ENCODE peak calls at places on chromosome 18, in eight cellular contexts. L is HS-5; R is kidney epithelial cell; F is stimulated activated CD4-positive, alpha-beta T cell treated with anti-CD3 and anti-CD28 coated beads, Interleukin-4, amount 100 ng/mL, for 1 hour; J is GDM1; B is GM18507; Z is T-helper 1 cell; W is T-helper 2 cell. A is an unnamed sample.

GRCh38 chr18:75137346-75137877 is 71.5 kb downstream of the PTGR3 start:
- DNase-seq in L (no peak), R (no peak), F (no peak), J (no peak), B (no peak), Z (no peak), W (no peak), A (no peak)

GRCh38 chr18:2442726-2443275 is 128.5 kb downstream of the METTL4 start:
- DNase-seq in L (no peak), R (peak; percentile 9), F (no peak), J (no peak), B (no peak), Z (no peak), W (no peak), A (no peak)

GRCh38 chr18:32553174-32553573 is 82.5 kb upstream of the GAREM1 start:
- DNase-seq in L (no peak), R (no peak), F (no peak), J (no peak), B (no peak), Z (no peak), W (no peak), A (no peak)

GRCh38 chr18:56756971-56757370 is 105.8 kb downstream of the WDR7 start:
- DNase-seq in L (no peak), R (no peak), F (no peak), J (no peak), B (no peak), Z (no peak), W (no peak), A (no peak)

GRCh38 chr18:35971661-35972196 is 750 bp upstream of the RMP24 start:
- DNase-seq in L (no peak), R (no peak), F (no peak), J (no peak), B (no peak), Z (no peak), W (no peak), A (no peak)

GRCh38 chr18:35827275-35827929 is 145.1 kb upstream of the RMP24 start:
- DNase-seq in L (no peak), R (no peak), F (no peak), J (no peak), B (no peak), Z (no peak), W (no peak), A (no peak)

GRCh38 chr18:2847341-2848144 is 737 bp downstream of the EMILIN2 start:
- DNase-seq in L (no peak), R (no peak), F (peak; percentile 46), J (no peak), B (no peak), Z (no peak), W (peak; percentile 22), A (no peak)

GRCh38 chr18:75588412-75588811 is 160.9 kb upstream of the SMIM21 start:
- DNase-seq in L (no peak), R (no peak), F (no peak), J (no peak), B (no peak), Z (no peak), W (no peak), A (no peak)

GRCh38 chr18:78082776-78083175 is 833.1 kb downstream of the GALR1 start:
- DNase-seq in L (no peak), R (no peak), F (no peak), J (no peak), B (no peak), Z (no peak), W (no peak), A (no peak)

GRCh38 chr18:76446321-76446720 is 48.7 kb downstream of the ZNF516 start:
- DNase-seq in L (no peak), R (no peak), F (no peak), J (no peak), B (no peak), Z (no peak), W (no peak), A (no peak)

GRCh38 chr18:68387246-68387645 is 327.7 kb downstream of the TMX3 start:
- DNase-seq in L (peak; percentile 13), R (no peak), F (no peak), J (no peak), B (no peak), Z (no peak), W (no peak), A (no peak)

GRCh38 chr18:54742654-54743053 is 85.6 kb upstream of the RAB27B start:
- DNase-seq in L (peak; percentile 71), R (peak; percentile 37), F (no peak), J (no peak), B (no peak), Z (no peak), W (no peak), A (no peak)

GRCh38 chr18:36757081-36757480 is 71.7 kb downstream of the TPGS2 start:
- DNase-seq in L (peak; percentile 38), R (peak; percentile 14), F (no peak), J (no peak), B (no peak), Z (no peak), W (no peak), A (peak; percentile 12)

GRCh38 chr18:35695803-35696202 is 114.3 kb downstream of the GALNT1 start:
- DNase-seq in L (no peak), R (no peak), F (no peak), J (no peak), B (no peak), Z (no peak), W (no peak), A (no peak)

GRCh38 chr18:55250729-55251128 is 291.5 kb upstream of the CCDC68 start:
- DNase-seq in L (no peak), R (no peak), F (no peak), J (no peak), B (no peak), Z (no peak), W (peak; percentile 95), A (no peak)

GRCh38 chr18:22559414-22560282 is 141.9 kb upstream of the CTAGE1 start:
- DNase-seq in L (no peak), R (no peak), F (no peak), J (no peak), B (no peak), Z (no peak), W (no peak), A (no peak)

GRCh38 chr18:49177071-49177470 is 226.3 kb upstream of the SMAD7 start:
- DNase-seq in L (no peak), R (no peak), F (no peak), J (no peak), B (no peak), Z (no peak), W (no peak), A (no peak)

GRCh38 chr18:58661423-58661822 is 9.8 kb upstream of the MALT1 start:
- DNase-seq in L (no peak), R (no peak), F (no peak), J (no peak), B (no peak), Z (no peak), W (no peak), A (no peak)

GRCh38 chr18:45974088-45974536 is 7.0 kb upstream of the EPG5 start:
- DNase-seq in L (peak; percentile 72), R (peak; percentile 39), F (peak; percentile 50), J (peak; percentile 44), B (no peak), Z (peak; percentile 15), W (peak; percentile 80), A (no peak)

GRCh38 chr18:10057808-10058791 is 144.3 kb downstream of the VAPA start:
- DNase-seq in L (peak; percentile 77), R (no peak), F (no peak), J (no peak), B (no peak), Z (no peak), W (no peak), A (no peak)

GRCh38 chr18:48238636-48239035 is 170.5 kb downstream of the ZBTB7C start:
- DNase-seq in L (no peak), R (no peak), F (no peak), J (no peak), B (no peak), Z (no peak), W (no peak), A (no peak)

GRCh38 chr18:74534981-74535649 is 815 bp downstream of the CNDP1 start:
- DNase-seq in L (no peak), R (no peak), F (no peak), J (no peak), B (no peak), Z (no peak), W (no peak), A (no peak)

GRCh38 chr18:59208602-59209001 is 11.4 kb upstream of the GRP start:
- DNase-seq in L (no peak), R (no peak), F (no peak), J (no peak), B (no peak), Z (no peak), W (no peak), A (no peak)

GRCh38 chr18:25168011-25168410 is 184.0 kb downstream of the ZNF521 start:
- DNase-seq in L (no peak), R (no peak), F (no peak), J (no peak), B (no peak), Z (no peak), W (no peak), A (no peak)

GRCh38 chr18:58862851-58863538 is 1.7 kb upstream of the ZNF532 start:
- DNase-seq in L (peak; percentile 20), R (no peak), F (peak; percentile 19), J (no peak), B (no peak), Z (no peak), W (peak; percentile 33), A (no peak)